ENCODE peak calls at places on chromosomes 5 and 9, in four cellular contexts. L, X, P and M are unnamed samples.

GRCh38 chr5:54996476-54996875 is 11.1 kb upstream of the ESM1 start:
- DNase-seq in L (no peak), X (peak; percentile 67), P (no peak), M (no peak)

GRCh38 chr9:88179080-88179521 is 40.8 kb upstream of the SPATA31C2 start:
- DNase-seq in L (peak; percentile 80), X (no peak), P (peak; percentile 21), M (peak; percentile 6)

GRCh38 chr5:137496919-137497318 is 2.2 kb downstream of the SPOCK1 start:
- DNase-seq in L (no peak), X (no peak), P (no peak), M (no peak)

GRCh38 chr9:22645893-22646292 is 199.3 kb downstream of the DMRTA1 start:
- DNase-seq in L (no peak), X (no peak), P (no peak), M (no peak)

GRCh38 chr9:3909966-3910650 is 384.3 kb upstream of the RFX3 start:
- DNase-seq in L (no peak), X (peak; percentile 33), P (no peak), M (no peak)

GRCh38 chr9:82209797-82210470 is 221.4 kb downstream of the SPATA31D1 start:
- DNase-seq in L (no peak), X (no peak), P (no peak), M (no peak)

GRCh38 chr9:94761506-94761905 is 35.0 kb downstream of the AOPEP start:
- DNase-seq in L (no peak), X (peak; percentile 60), P (no peak), M (no peak)

GRCh38 chr5:2874099-2874498 is 122.6 kb upstream of the IRX2 start:
- DNase-seq in L (no peak), X (no peak), P (no peak), M (no peak)

GRCh38 chr5:124783285-124783684 is 36.8 kb upstream of the ZNF608 start:
- DNase-seq in L (no peak), X (no peak), P (no peak), M (no peak)

GRCh38 chr5:94276751-94277150 is 341.7 kb downstream of the KIAA0825 start:
- DNase-seq in L (no peak), X (peak; percentile 19), P (no peak), M (no peak)

GRCh38 chr9:94222870-94223269 is 36.2 kb upstream of the ZNF169 start:
- DNase-seq in L (no peak), X (no peak), P (no peak), M (no peak)

GRCh38 chr5:166726406-166726805 is 1565.0 kb upstream of the WWC1 start:
- DNase-seq in L (no peak), X (no peak), P (no peak), M (no peak)

GRCh38 chr5:163360681-163361080 is 76.7 kb upstream of the CCNG1 start:
- DNase-seq in L (no peak), X (no peak), P (no peak), M (no peak)

GRCh38 chr5:116652903-116653302 is 78.3 kb upstream of the SEMA6A start:
- DNase-seq in L (no peak), X (peak; percentile 63), P (no peak), M (peak; percentile 68)

GRCh38 chr5:10633271-10634049 is 69.6 kb downstream of the ANKRD33B start:
- DNase-seq in L (peak; percentile 68), X (no peak), P (peak; percentile 32), M (no peak)

GRCh38 chr5:71529682-71530081 is 57.5 kb upstream of the MCCC2 start:
- DNase-seq in L (no peak), X (no peak), P (no peak), M (no peak)

GRCh38 chr9:114248274-114248673 is 74.6 kb upstream of the ORM1 start:
- DNase-seq in L (no peak), X (no peak), P (no peak), M (no peak)

GRCh38 chr5:65459995-65460394 is 21.7 kb downstream of the ADAMTS6 start:
- DNase-seq in L (no peak), X (no peak), P (no peak), M (no peak)

GRCh38 chr5:139543423-139543991 is 17.6 kb upstream of the UBE2D2 start:
- DNase-seq in L (peak; percentile 61), X (no peak), P (no peak), M (no peak)

GRCh38 chr5:150350524-150351344 is 6.8 kb upstream of the TCOF1 start:
- DNase-seq in L (peak; percentile 45), X (peak; percentile 83), P (no peak), M (peak; percentile 81)

GRCh38 chr5:20974423-20974822 is 986.4 kb upstream of the CDH18 start:
- DNase-seq in L (no peak), X (no peak), P (no peak), M (peak; percentile 1)

GRCh38 chr5:39441838-39442237 is 17.1 kb upstream of the DAB2 start:
- DNase-seq in L (no peak), X (no peak), P (no peak), M (no peak)

GRCh38 chr9:107734231-107735014 is 244.9 kb upstream of the KLF4 start:
- DNase-seq in L (no peak), X (peak; percentile 97), P (no peak), M (peak; percentile 70)

GRCh38 chr5:116658830-116659229 is 84.2 kb upstream of the SEMA6A start:
- DNase-seq in L (no peak), X (no peak), P (no peak), M (no peak)

GRCh38 chr9:16509946-16510504 is 360.4 kb downstream of the BNC2 start:
- DNase-seq in L (no peak), X (peak; percentile 68), P (no peak), M (peak; percentile 32)

GRCh38 chr5:54595724-54596123 is 78.2 kb downstream of the SNX18 start:
- DNase-seq in L (no peak), X (no peak), P (no peak), M (peak; percentile 75)

GRCh38 chr5:10580531-10581423 is 16.9 kb downstream of the ANKRD33B start:
- DNase-seq in L (no peak), X (no peak), P (no peak), M (no peak)

GRCh38 chr9:84731696-84732095 is 62.2 kb downstream of the NTRK2 start:
- DNase-seq in L (no peak), X (no peak), P (no peak), M (no peak)

GRCh38 chr5:93273176-93273575 is 307.8 kb downstream of the NR2F1-AS1 start:
- DNase-seq in L (no peak), X (peak; percentile 77), P (no peak), M (peak; percentile 67)

GRCh38 chr5:111385970-111386831 is 126.1 kb downstream of the STARD4 start:
- DNase-seq in L (no peak), X (no peak), P (no peak), M (peak; percentile 10)

GRCh38 chr5:150461231-150461630 is 11.7 kb upstream of the RPS14 start:
- DNase-seq in L (no peak), X (no peak), P (no peak), M (no peak)

GRCh38 chr9:129270903-129271431 is 92.9 kb upstream of the IER5L start:
- DNase-seq in L (peak; percentile 28), X (peak; percentile 73), P (no peak), M (peak; percentile 86)

GRCh38 chr9:97857603-97858392 is 4.8 kb downstream of the FOXE1 start:
- DNase-seq in L (no peak), X (no peak), P (no peak), M (no peak)

GRCh38 chr9:118209343-118209742 is 505.1 kb downstream of the TLR4 start:
- DNase-seq in L (no peak), X (no peak), P (no peak), M (no peak)

GRCh38 chr5:90632799-90633198 is 74.2 kb downstream of the ADGRV1 start:
- DNase-seq in L (no peak), X (no peak), P (no peak), M (no peak)

GRCh38 chr9:95127249-95128176 is 190.0 kb downstream of the FANCC start:
- DNase-seq in L (peak; percentile 58), X (peak; percentile 78), P (peak; percentile 45), M (peak; percentile 88)

GRCh38 chr9:136345281-136346156 is 18.0 kb downstream of the DNLZ start:
- DNase-seq in L (no peak), X (peak; percentile 53), P (no peak), M (peak; percentile 58)

GRCh38 chr9:18390393-18390792 is 83.6 kb upstream of the ADAMTSL1 start:
- DNase-seq in L (no peak), X (peak; percentile 62), P (no peak), M (peak; percentile 37)

GRCh38 chr5:139903450-139903804 is 107.8 kb downstream of the PSD2 start:
- DNase-seq in L (no peak), X (no peak), P (no peak), M (no peak)